ENCODE peak calls at places on chromosome 3, in ten cellular contexts. H is tibial nerve, N is sigmoid colon, E is gastrocnemius medialis, P is ovary, S is spleen, L is body of pancreas, B is H54, C is esophagus squamous epithelium, F is lower leg skin. G is an unnamed sample.

GRCh38 chr3:86830566-86830965 is 160.4 kb downstream of the VGLL3 start:
- DNase-seq in H (no peak), N (no peak), E (no peak), P (no peak), S (no peak), L (no peak), B (no peak), C (no peak), F (no peak), G (no peak)

GRCh38 chr3:112781611-112782010 is 65.1 kb downstream of the CD200R1L start:
- DNase-seq in H (no peak), N (no peak), E (no peak), P (no peak), S (no peak), L (no peak), B (no peak), C (no peak), F (no peak), G (no peak)

GRCh38 chr3:8386221-8386620 is 115.4 kb upstream of the LMCD1 start:
- DNase-seq in H (no peak), N (no peak), E (no peak), P (no peak), S (no peak), L (no peak), B (no peak), C (no peak), F (no peak), G (no peak)

GRCh38 chr3:186109897-186110803 is 1.3 kb upstream of the ETV5 start:
- DNase-seq in H (no peak), N (no peak), E (peak; percentile 43), P (peak; percentile 36), S (peak; percentile 80), L (peak; percentile 53), B (peak; percentile 53), C (no peak), F (peak; percentile 86), G (peak; percentile 28)

GRCh38 chr3:136249593-136250225 is 431 bp upstream of the PCCB start:
- DNase-seq in H (no peak), N (no peak), E (no peak), P (no peak), S (no peak), L (no peak), B (no peak), C (no peak), F (peak; percentile 63), G (peak; percentile 36)

GRCh38 chr3:43629254-43629653 is 7.4 kb upstream of the ANO10 start:
- DNase-seq in H (no peak), N (no peak), E (no peak), P (no peak), S (no peak), L (no peak), B (no peak), C (no peak), F (no peak), G (no peak)

GRCh38 chr3:112741956-112742355 is 101.0 kb upstream of the CCDC80 start:
- DNase-seq in H (no peak), N (no peak), E (no peak), P (no peak), S (no peak), L (no peak), B (no peak), C (no peak), F (no peak), G (no peak)

GRCh38 chr3:156723182-156723619 is 48.8 kb downstream of the TIPARP start:
- DNase-seq in H (no peak), N (no peak), E (no peak), P (no peak), S (no peak), L (no peak), B (no peak), C (no peak), F (no peak), G (no peak)

GRCh38 chr3:46299608-46300460 is 54.1 kb upstream of the CCR2 start:
- DNase-seq in H (no peak), N (no peak), E (no peak), P (no peak), S (no peak), L (no peak), B (no peak), C (no peak), F (no peak), G (no peak)

GRCh38 chr3:65884072-65884471 is 154.6 kb downstream of the MAGI1 start:
- DNase-seq in H (no peak), N (no peak), E (no peak), P (no peak), S (no peak), L (no peak), B (no peak), C (no peak), F (no peak), G (no peak)

GRCh38 chr3:144112036-144112435 is 140.4 kb downstream of the DIPK2A start:
- DNase-seq in H (no peak), N (no peak), E (no peak), P (no peak), S (no peak), L (no peak), B (no peak), C (no peak), F (no peak), G (no peak)

GRCh38 chr3:126986001-126986400 is 3.1 kb downstream of the PLXNA1 start:
- DNase-seq in H (no peak), N (no peak), E (no peak), P (no peak), S (no peak), L (peak; percentile 57), B (no peak), C (no peak), F (no peak), G (peak; percentile 87)

DNA sequence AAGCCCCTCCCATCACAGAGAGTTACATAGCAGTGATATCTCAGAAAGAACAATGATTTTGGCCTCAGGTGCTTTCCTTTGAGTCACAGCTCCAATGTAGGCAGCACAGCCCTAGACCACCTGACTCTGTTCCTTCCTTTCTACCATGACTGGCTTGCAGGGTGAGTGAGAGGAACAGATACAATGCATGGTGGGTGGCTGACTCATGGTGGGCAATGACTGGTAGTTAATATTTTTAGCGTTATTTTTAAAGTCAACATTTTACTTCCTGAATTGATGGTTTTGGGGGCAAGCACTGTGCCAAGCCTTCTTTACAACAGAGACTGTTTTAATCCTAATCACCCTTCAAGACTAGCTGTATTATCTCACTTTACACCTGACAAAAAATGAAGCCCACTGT is 32.8 kb upstream of the ST3GAL6 start:
- DNase-seq in H (no peak), N (no peak), E (no peak), P (no peak), S (no peak), L (no peak), B (no peak), C (no peak), F (no peak), G (no peak)
- TF ChIP-seq POLR2A in H (no peak), N (no peak), E (no peak), P (no peak), S (no peak), L (no peak), B (no peak), C (no peak), F (no peak), G (no peak)

GRCh38 chr3:4985330-4986174 is 6.3 kb downstream of the BHLHE40 start:
- DNase-seq in H (peak; percentile 24), N (no peak), E (peak; percentile 55), P (peak; percentile 49), S (no peak), L (peak; percentile 50), B (no peak), C (no peak), F (no peak), G (no peak)
- TF ChIP-seq POLR2A in H (no peak), N (no peak), E (peak; percentile 41), P (no peak), S (no peak), L (no peak), B (peak; percentile 27), C (peak; percentile 6), F (no peak), G (peak; percentile 10)

DNA sequence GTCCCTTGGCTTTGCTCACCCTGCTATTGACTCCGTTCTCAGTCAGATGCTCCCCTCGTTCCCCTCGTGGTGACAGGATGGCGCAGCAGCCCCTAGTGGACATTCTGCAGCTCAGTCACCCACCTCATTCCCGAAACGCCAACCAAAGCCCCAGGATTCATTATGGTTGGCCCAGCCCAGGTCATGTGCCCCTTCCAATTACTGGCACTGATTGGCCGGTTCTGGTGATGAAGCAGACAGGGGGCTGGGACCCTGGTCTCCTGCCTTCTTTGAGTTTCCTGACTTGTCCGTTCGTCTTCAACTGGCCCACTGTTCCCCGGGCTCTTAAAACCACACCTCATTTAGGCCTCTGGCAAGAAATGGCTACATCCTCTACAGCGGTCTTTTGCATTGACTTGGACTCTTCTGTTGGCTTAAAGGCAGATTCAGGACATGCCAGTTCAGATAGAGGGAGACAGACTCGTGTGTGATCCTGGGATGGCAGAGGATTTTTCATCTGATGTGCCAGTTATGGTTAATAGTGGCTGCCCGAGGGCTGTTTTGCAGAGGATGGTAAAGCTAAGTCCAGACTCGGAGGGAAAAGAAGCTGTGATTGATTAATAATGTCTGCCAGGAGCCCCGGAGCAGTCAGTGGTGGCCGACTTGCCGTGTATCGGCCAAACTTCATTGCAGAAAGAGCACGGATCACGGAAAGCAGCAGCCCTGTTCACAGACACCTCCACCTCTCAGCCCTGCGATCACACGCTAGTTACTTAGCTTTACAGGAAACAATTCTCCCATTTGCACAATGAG is 37.8 kb downstream of the LSM3 start:
- DNase-seq in H (no peak), N (no peak), E (no peak), P (no peak), S (peak; percentile 88), L (no peak), B (no peak), C (no peak), F (no peak), G (peak; percentile 50)
- TF ChIP-seq POLR2A in H (no peak), N (no peak), E (peak; percentile 40), P (no peak), S (no peak), L (no peak), B (no peak), C (no peak), F (no peak), G (no peak)

GRCh38 chr3:53132347-53132746 is 2.1 kb upstream of the RFT1 start:
- DNase-seq in H (no peak), N (no peak), E (no peak), P (no peak), S (no peak), L (no peak), B (no peak), C (no peak), F (no peak), G (no peak)

GRCh38 chr3:53131136-53131495 is 881 bp upstream of the RFT1 start:
- DNase-seq in H (no peak), N (no peak), E (no peak), P (no peak), S (no peak), L (no peak), B (no peak), C (no peak), F (no peak), G (peak; percentile 80)

GRCh38 chr3:53126646-53127045 is 3.6 kb downstream of the RFT1 start:
- DNase-seq in H (no peak), N (no peak), E (no peak), P (no peak), S (no peak), L (no peak), B (no peak), C (no peak), F (no peak), G (no peak)

GRCh38 chr3:53129344-53129743 is 891 bp downstream of the RFT1 start:
- DNase-seq in H (no peak), N (no peak), E (no peak), P (no peak), S (no peak), L (no peak), B (no peak), C (no peak), F (no peak), G (peak; percentile 94)

GRCh38 chr3:53130179-53131135 is at the start of gene RFT1:
- DNase-seq in H (peak; percentile 100), N (peak; percentile 99), E (peak; percentile 96), P (peak; percentile 98), S (peak; percentile 99), L (peak; percentile 99), B (peak; percentile 70), C (peak; percentile 96), F (peak; percentile 100), G (peak; percentile 99)
- TF ChIP-seq POLR2A in H (peak; percentile 11), N (peak; percentile 52), E (peak; percentile 62), P (peak; percentile 48), S (peak; percentile 41), L (peak; percentile 62), B (peak; percentile 85), C (peak; percentile 70), F (no peak), G (peak; percentile 94)